ENCODE peak calls at places on chromosomes 3 and 15, in six cellular contexts. U is cardiac fibroblast, M is astrocyte of the cerebellum, G is adrenal gland, K is kidney epithelial cell, B is dorsolateral prefrontal cortex. E is an unnamed sample.

GRCh38 chr3:7520059-7520458 is 659.1 kb downstream of the GRM7 start:
- DNase-seq in G (no peak), U (no peak), B (no peak), K (no peak), M (no peak), E (no peak)

GRCh38 chr15:87935583-87935982 is 321.0 kb downstream of the NTRK3 start:
- DNase-seq in G (no peak), M (no peak), U (no peak), B (no peak), K (no peak), E (no peak)

GRCh38 chr15:42148808-42149492 is 7.5 kb downstream of the PLA2G4F start:
- DNase-seq in U (no peak), K (no peak), M (no peak), G (no peak), B (no peak), E (no peak)

GRCh38 chr15:70164910-70165791 is 67.4 kb upstream of the TLE3 start:
- DNase-seq in G (peak; percentile 35), M (no peak), K (no peak), B (no peak), U (no peak), E (no peak)

GRCh38 chr15:71191296-71191695 is 76.0 kb downstream of the THSD4 start:
- DNase-seq in U (no peak), M (no peak), B (no peak), K (no peak), G (no peak), E (no peak)

GRCh38 chr3:52715714-52716305 is 9.9 kb downstream of the SPCS1 start:
- DNase-seq in B (no peak), U (no peak), G (no peak), K (no peak), M (no peak), E (no peak)

GRCh38 chr3:88150771-88151170 is 1.0 kb downstream of the C3orf38 start:
- DNase-seq in U (peak; percentile 18), B (no peak), K (no peak), G (no peak), M (no peak), E (no peak)

GRCh38 chr3:152071924-152072323 is 196.8 kb upstream of the MBNL1 start:
- DNase-seq in K (no peak), M (peak; percentile 24), G (peak; percentile 5), U (peak; percentile 80), B (no peak), E (peak; percentile 10)

GRCh38 chr3:79041621-79042020 is 726.2 kb downstream of the ROBO1 start:
- DNase-seq in K (no peak), B (no peak), M (no peak), U (peak; percentile 9), G (no peak), E (no peak)

GRCh38 chr15:81643773-81644172 is 269.8 kb upstream of the TMC3 start:
- DNase-seq in B (no peak), K (no peak), U (no peak), M (no peak), G (no peak), E (no peak)

GRCh38 chr15:83288381-83288801 is 3.9 kb upstream of the BNC1 start:
- DNase-seq in G (no peak), K (no peak), B (no peak), U (no peak), M (no peak), E (no peak)

GRCh38 chr3:60573494-60573893 is 677.8 kb downstream of the FHIT start:
- DNase-seq in B (no peak), K (no peak), G (peak; percentile 68), U (peak; percentile 50), M (no peak), E (no peak)

GRCh38 chr15:29656636-29657475 is 165.4 kb downstream of the TJP1 start:
- DNase-seq in G (no peak), U (peak; percentile 9), M (no peak), K (no peak), B (no peak), E (no peak)

GRCh38 chr3:151044706-151045105 is 40.8 kb upstream of the MED12L start:
- DNase-seq in M (no peak), G (no peak), B (no peak), U (peak; percentile 59), K (peak; percentile 14), E (no peak)

GRCh38 chr3:139629033-139629432 is 48.7 kb downstream of the NMNAT3 start:
- DNase-seq in K (no peak), M (no peak), U (peak; percentile 2), B (no peak), G (no peak), E (no peak)

GRCh38 chr3:126259411-126260391 is 79.3 kb upstream of the ALDH1L1 start:
- DNase-seq in K (no peak), U (peak; percentile 61), M (no peak), G (peak; percentile 63), B (peak; percentile 75), E (no peak)

GRCh38 chr3:108818404-108818803 is 4.2 kb upstream of the TRAT1 start:
- DNase-seq in K (no peak), G (no peak), B (no peak), U (peak; percentile 1), M (no peak), E (peak; percentile 30)

DNA sequence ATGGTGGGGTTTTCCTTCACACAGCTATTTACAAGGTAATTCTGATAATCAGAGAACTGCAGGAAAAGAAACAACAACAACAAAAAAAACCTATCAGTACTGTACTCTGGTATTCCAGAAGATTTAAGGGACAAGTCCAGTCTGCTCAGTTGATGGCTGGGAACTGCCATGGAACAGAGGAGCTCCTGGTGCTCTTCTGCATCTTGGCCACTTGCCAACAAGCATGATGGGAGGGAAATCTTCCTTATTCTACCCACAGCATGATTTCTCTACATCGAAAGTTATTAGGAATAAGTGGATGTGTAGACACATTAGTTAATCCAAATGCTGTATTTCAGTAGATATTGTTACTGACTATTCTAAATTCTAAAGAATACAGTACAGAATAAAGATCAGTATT is 51.7 kb downstream of the RASGRP1 start:
- DNase-seq in M (no peak), U (no peak), G (no peak), K (no peak), B (no peak), E (no peak)
- TF ChIP-seq CTCF in M (no peak), U (no peak), G (no peak), K (no peak), B (no peak), E (no peak)

GRCh38 chr3:156817931-156818765 is 8.0 kb upstream of the LEKR1 start:
- DNase-seq in U (no peak), G (no peak), B (no peak), M (no peak), K (no peak), E (no peak)
- H3K4me3 ChIP-seq in U (no peak overlapping the region), G (peak overlapping the region; percentile 59), B (no peak overlapping the region), M (no peak overlapping the region), K (no peak overlapping the region), E (no peak overlapping the region)

GRCh38 chr3:5120446-5120845 is 1.6 kb upstream of the ARL8B start:
- DNase-seq in G (no peak), U (no peak), B (no peak), K (no peak), M (no peak), E (no peak)

GRCh38 chr3:5123937-5124336 is 1.8 kb downstream of the ARL8B start:
- DNase-seq in U (no peak), B (no peak), G (no peak), M (no peak), K (no peak), E (no peak)

GRCh38 chr3:5126586-5126985 is 4.5 kb downstream of the ARL8B start:
- DNase-seq in K (no peak), B (no peak), U (peak; percentile 67), G (no peak), M (no peak), E (no peak)

GRCh38 chr3:5122030-5122740 is at the start of gene ARL8B:
- DNase-seq in B (peak; percentile 90), K (peak; percentile 45), G (peak; percentile 93), U (peak; percentile 91), M (peak; percentile 63), E (no peak)

DNA sequence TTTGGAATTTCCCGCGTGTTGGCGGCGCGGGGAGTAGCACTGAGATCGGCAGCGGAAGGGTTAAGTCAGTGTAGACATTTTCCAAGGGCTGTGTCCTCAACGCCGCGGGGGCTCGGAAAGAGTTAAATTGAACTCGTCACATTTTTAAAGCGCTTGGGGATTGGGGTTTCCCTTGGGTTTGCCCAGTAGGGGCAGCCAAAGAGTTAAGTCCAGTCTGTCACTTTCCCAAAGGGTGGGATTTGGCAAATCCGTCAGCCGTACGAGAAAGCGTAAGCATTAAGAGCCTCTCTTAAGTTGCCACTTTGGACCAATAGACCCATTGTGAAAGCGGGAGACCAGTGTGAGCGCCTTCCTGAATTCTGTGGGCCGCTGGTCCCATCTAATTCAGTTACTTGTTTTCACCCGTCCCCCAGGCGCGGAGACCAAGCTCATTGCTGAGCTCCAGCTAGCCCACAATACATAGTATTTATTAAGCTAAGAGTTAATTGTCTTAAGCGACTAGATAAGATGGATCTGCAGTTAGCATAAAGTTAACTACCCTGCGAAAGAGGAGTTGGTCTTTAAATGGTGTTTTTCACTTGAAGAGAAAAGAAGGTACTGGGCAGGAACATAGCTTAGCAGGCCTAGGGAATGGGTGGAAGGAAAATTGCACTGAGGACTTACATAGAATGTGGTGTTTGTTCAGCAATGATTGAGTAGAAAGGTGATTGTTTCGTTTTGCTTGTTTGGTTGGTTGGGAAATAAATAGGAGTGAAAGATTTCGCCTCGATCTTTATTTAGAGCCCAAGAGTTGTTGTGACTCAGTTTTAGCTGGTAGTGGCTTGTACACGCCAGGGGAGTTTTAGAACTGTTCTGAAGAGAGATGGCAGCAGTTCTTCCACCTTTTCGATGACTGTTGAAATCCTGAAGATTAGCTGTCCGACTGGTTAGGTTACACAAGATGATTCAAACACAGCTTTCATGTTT is 932 bp downstream of the ARL8B start:
- DNase-seq in K (peak; percentile 29), G (peak; percentile 58), M (peak; percentile 48), U (peak; percentile 72), B (peak; percentile 46), E (peak; percentile 68)
- TF ChIP-seq CTCF in K (no peak), G (no peak), M (no peak), U (no peak), B (no peak), E (peak; percentile 3)

GRCh38 chr15:66587020-66587419 is 21.2 kb upstream of the LCTL start:
- DNase-seq in G (no peak), B (no peak), K (no peak), U (no peak), M (no peak), E (no peak)

GRCh38 chr15:66587749-66588148 is 22.0 kb upstream of the LCTL start:
- DNase-seq in K (no peak), M (no peak), G (no peak), B (no peak), U (no peak), E (no peak)

GRCh38 chr15:66588537-66588936 is 22.7 kb upstream of the LCTL start:
- DNase-seq in B (no peak), U (no peak), M (no peak), G (no peak), K (no peak), E (no peak)

GRCh38 chr15:66590435-66590834 is 24.6 kb upstream of the LCTL start:
- DNase-seq in G (no peak), K (no peak), U (no peak), M (no peak), B (no peak), E (no peak)

DNA sequence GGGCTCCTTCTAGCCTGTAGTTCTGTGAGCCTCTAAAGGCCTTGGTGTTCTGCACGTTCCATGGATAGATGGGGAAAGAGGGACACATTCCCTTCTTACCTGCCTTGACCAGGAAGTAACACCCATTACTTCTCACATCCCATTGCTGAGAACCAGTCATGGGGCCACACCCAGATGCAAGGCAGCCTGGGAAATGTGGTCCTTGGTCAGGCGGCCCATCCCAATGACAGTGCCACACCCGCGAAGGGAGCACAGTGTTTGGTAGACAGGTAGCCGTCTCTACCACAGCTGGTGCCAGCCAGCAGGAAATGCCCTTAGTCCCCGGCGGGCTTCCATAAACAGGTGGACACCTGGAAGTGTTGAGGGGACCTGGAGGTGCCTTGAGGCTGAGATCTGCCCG is 23.2 kb upstream of the LCTL start:
- DNase-seq in B (no peak), G (no peak), K (no peak), M (no peak), U (no peak), E (no peak)
- H3K4me3 ChIP-seq in B (no peak overlapping the region), G (no peak overlapping the region), K (no peak overlapping the region), M (no peak overlapping the region), U (no peak overlapping the region), E (no peak overlapping the region)

E was measured in epithelial cell of proximal tubule.